ENCODE peak calls at places on chromosomes 4 and X, in six cellular contexts. H is lower leg skin, A is tibial nerve, C is NB4, X is heart left ventricle, M is suprapubic skin. Y is an unnamed sample.

GRCh38 chrX:48700951-48701653 is 4.6 kb downstream of the SUV39H1 start:
- DNase-seq in A (no peak), H (no peak), X (no peak), M (no peak), C (peak), Y (no peak)

GRCh38 chr4:37780444-37781133 is 45.9 kb upstream of the PGM2 start:
- DNase-seq in C (peak), M (no peak), H (no peak), A (peak), X (peak), Y (no peak)

GRCh38 chrX:19512961-19513360 is 2.3 kb downstream of the MAP3K15 start:
- DNase-seq in M (no peak), H (peak), C (no peak), X (no peak), A (no peak), Y (no peak)

GRCh38 chr4:137700751-137701150 is 168.5 kb upstream of the PCDH18 start:
- DNase-seq in M (no peak), C (no peak), A (no peak), H (no peak), X (no peak), Y (no peak)

GRCh38 chrX:13015536-13016236 is 28.7 kb downstream of the FAM9C start:
- DNase-seq in H (no peak), A (no peak), X (no peak), C (peak), M (no peak), Y (no peak)

GRCh38 chrX:17606211-17606610 is 131.1 kb upstream of the SCML1 start:
- DNase-seq in X (no peak), H (no peak), A (no peak), M (no peak), C (no peak), Y (no peak)

GRCh38 chr4:155426953-155427352 is 50.2 kb upstream of the MAP9 start:
- DNase-seq in C (no peak), A (no peak), X (no peak), H (no peak), M (no peak), Y (no peak)

GRCh38 chr4:106522839-106523238 is 154.3 kb upstream of the GIMD1 start:
- DNase-seq in H (no peak), A (no peak), X (no peak), C (no peak), M (no peak), Y (no peak)

GRCh38 chrX:15474058-15474457 is 19.1 kb downstream of the PIR start:
- DNase-seq in H (no peak), C (no peak), M (no peak), A (no peak), X (no peak), Y (no peak)

GRCh38 chr4:142817442-142817841 is 28.7 kb downstream of the INPP4B start:
- DNase-seq in A (peak), M (no peak), H (no peak), X (no peak), C (peak), Y (peak)

GRCh38 chrX:102129473-102129872 is 4.0 kb downstream of the TCEAL2 start:
- DNase-seq in X (no peak), H (no peak), A (no peak), M (no peak), C (peak), Y (no peak)

GRCh38 chrX:132594129-132594528 is 105.3 kb upstream of the MBNL3 start:
- DNase-seq in H (no peak), M (no peak), A (no peak), X (no peak), C (no peak), Y (no peak)

GRCh38 chr4:125187621-125188176 is 127.1 kb upstream of the FAT4 start:
- DNase-seq in M (no peak), X (peak), H (no peak), C (no peak), A (no peak), Y (no peak)

GRCh38 chrX:70133303-70134115 is at the start of gene IGBP1:
- DNase-seq in M (peak), H (peak), X (peak), A (peak), C (peak), Y (peak)
- TF ChIP-seq POLR2A in M (no peak), H (no peak), X (no peak), A (no peak), C (peak), Y (peak)

GRCh38 chrX:107712231-107713204 is 63.1 kb downstream of the TSC22D3 start:
- DNase-seq in H (peak), M (no peak), X (no peak), A (peak), C (no peak), Y (no peak)
- TF ChIP-seq POLR2A in H (no peak), M (no peak), X (no peak), A (no peak), C (no peak), Y (no peak)

DNA sequence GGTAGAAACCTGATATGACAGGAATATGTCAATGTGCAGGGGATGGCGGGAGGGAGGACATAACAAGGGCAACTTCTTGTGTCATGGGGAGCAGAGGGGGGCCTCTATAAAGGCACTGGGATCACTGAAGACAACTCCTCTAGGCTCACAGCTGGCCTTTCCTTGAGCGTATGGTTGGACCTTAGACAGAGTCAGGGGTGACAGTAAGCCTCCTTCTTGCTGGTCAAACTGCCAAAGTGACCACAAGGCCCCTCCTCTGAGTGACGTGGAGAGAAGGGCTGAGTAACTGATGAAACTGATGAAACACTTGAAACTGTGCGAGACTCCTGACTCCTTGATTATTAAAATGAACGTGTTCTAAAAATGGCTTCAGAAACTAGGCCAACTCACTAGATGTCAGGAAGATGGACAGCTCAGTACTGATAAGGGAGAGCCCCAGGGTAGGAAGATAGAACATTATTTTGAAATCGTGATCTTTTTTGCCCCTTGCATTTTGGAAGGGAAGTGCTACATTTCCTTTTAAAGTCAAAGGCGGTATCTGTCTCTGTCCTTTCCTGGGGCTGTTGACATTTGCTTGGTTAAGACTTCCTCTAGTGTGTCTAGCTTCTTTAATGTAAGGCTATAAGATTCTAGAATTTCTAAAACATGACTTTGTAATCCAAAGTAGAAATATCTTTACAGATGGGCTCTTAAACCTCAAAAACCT is 1.6 kb downstream of the RAB33A start:
- DNase-seq in A (peak), X (peak), H (peak), C (peak), M (no peak), Y (peak)
- TF ChIP-seq POLR2A in A (no peak), X (no peak), H (no peak), C (peak), M (no peak), Y (no peak)

DNA sequence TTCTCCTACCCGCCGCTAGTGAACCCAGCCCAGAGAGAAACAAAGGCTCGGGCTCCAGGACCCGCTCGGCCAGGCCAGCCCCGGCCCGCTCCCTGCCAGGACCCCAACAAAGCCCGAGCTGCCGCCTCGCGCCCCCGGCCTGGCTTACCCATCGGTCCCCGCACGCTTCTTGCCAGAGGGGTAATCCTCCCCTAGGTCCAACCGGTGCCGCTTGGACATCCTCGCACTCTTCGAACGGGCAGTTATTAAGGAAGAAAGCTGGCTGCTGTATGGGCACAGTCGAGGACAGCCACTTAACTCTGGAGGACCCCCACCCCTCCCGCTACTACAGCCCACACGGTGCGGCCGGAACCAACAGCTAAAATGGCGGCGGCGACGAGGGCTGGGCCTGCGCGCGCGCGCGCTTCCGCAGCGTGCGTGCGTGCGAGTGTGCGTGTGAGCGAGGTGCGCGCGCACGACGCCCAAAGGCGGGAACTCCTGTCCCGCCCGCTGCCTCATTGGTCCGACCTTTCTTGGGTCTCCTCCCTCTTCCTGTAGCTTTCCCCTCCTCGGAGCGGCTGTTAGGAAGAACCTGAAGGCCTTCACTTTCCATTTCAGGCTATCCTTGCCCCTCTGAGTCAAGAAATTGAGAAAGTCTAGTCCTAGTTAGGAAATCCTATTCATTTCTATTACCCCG is at the start of gene DHX15:
- DNase-seq in M (peak), A (peak), H (peak), X (peak), C (peak), Y (peak)
- TF ChIP-seq POLR2A in M (peak), A (peak), H (no peak), X (no peak), C (peak), Y (peak)

GRCh38 chrX:139932901-139933796 is at the start of gene ATP11C:
- DNase-seq in M (peak), H (peak), A (peak), C (peak), X (peak), Y (peak)
- TF ChIP-seq POLR2A in M (peak), H (no peak), A (peak), C (peak), X (no peak), Y (peak)

DNA sequence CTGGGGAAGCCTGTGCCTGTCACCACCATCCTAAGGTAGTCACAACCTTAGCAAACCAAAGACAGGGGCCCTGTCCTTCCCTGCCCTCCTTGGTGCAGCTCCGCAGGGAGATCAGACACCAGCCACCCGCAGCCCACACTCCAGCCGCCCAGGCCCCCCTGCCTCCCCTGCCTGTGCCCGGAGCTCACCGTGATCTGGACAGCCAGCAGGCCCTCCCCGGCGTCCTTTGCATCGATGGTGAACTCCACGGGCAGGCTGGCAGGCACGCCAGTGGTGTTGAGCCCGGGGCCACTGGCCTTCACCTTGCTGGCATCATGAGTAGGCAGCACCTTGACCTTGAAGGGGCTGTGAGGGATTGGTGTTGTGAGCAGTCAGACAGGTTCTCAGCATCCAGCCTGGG is 16.4 kb downstream of the FLNA start:
- DNase-seq in C (no peak), M (no peak), H (no peak), X (no peak), A (no peak), Y (no peak)
- TF ChIP-seq POLR2A in C (no peak), M (no peak), H (no peak), X (no peak), A (no peak), Y (no peak)

DNA sequence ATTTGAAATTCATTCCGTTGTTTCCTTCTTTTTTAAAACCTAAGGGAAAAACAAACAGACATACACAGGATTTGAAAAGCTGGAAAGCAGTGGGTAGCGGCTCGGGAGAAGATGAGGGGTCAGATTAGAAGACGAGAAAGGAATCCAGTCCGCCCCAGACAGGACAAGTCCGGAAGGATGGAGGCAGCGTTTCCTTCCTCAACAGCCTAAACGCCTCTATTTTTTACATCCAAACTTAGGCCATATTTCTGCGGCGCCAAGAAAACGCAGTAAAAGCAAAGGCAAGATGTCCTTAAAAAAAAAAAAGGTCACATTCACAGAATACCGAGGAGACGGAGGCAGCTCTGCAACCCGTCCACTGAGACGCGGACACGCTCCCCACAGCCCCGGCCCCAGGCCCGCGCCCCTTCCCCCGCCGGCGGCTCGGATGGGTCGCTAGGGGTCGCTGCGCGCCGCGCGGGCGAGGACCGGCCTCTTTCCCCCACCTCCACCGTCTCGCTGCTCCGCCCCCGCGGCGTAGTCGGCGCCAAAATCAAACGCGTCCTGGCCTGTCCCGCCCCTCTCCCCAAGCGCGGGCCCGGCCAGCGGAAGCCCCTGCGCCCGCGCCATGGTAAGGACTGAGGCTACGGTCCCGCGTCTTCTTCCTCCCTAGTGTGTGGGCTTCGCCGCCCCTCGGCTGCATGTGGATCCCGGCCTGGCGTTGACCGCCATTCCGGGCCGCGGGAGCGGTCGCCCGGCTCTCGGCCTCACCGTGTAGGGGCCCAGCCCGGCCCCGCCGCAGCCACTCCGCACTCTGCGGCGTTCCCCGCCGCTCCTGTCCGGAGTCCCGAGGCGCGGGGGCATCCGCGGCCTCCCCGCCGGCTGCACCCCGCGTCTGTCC is at the start of gene MND1:
- DNase-seq in A (peak), H (peak), C (peak), X (peak), M (peak), Y (peak)
- TF ChIP-seq POLR2A in A (no peak), H (no peak), C (peak), X (no peak), M (no peak), Y (peak)

DNA sequence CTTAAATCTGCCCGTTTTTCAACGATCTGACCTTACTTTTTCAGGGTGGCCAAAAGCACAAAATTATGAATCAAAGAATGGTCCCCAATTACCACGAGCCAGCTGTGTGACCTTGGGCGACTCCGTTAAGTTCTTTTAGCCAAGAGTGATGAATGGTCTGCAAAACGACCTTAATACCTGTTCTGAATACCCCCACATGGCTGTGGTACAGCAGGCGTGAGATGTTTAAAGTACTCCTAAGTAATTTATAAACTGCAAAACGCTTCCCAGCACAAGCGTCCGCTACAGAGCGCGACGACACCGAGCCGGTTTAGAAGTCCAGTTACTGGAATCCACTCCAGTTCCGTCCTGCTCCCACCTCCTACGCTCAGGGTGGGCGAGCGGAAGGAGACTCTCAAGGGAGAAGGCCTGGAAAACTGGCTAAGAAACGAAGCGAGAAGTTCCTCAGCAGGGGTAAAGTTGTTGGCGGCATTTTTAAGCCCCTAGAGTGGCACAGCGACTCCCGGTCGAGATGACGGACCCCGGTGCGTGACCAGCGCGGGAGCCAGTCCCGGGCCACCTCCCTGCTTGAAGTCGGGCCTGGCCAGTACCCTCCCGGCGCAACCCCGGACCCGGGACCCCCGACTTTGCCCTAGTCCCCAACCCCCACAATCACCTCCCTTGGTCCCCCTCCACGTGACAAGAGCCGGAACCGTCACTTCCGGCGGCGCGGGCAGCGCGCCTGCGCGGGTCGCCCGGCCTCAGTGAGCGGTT is 696 bp upstream of the BMP2K start:
- DNase-seq in X (peak), A (peak), H (peak), M (peak), C (peak), Y (peak)
- TF ChIP-seq POLR2A in X (no peak), A (peak), H (no peak), M (peak), C (peak), Y (no peak)

GRCh38 chr4:17494258-17494657 is 17.6 kb downstream of the QDPR start:
- DNase-seq in A (no peak), M (no peak), H (peak), X (no peak), C (peak), Y (peak)

GRCh38 chr4:17500574-17500973 is 11.3 kb downstream of the QDPR start:
- DNase-seq in A (no peak), M (no peak), X (no peak), H (no peak), C (no peak), Y (no peak)

GRCh38 chr4:17494833-17495232 is 17.1 kb downstream of the QDPR start:
- DNase-seq in A (no peak), X (no peak), H (peak), C (no peak), M (no peak), Y (no peak)

GRCh38 chr4:17493629-17494028 is 18.3 kb downstream of the QDPR start:
- DNase-seq in X (no peak), H (peak), A (no peak), C (no peak), M (no peak), Y (no peak)

GRCh38 chr4:17497890-17498523 is 13.9 kb downstream of the QDPR start:
- DNase-seq in A (no peak), X (no peak), H (no peak), M (no peak), C (peak), Y (no peak)
- TF ChIP-seq POLR2A in A (no peak), X (no peak), H (no peak), M (no peak), C (no peak), Y (no peak)

DNA sequence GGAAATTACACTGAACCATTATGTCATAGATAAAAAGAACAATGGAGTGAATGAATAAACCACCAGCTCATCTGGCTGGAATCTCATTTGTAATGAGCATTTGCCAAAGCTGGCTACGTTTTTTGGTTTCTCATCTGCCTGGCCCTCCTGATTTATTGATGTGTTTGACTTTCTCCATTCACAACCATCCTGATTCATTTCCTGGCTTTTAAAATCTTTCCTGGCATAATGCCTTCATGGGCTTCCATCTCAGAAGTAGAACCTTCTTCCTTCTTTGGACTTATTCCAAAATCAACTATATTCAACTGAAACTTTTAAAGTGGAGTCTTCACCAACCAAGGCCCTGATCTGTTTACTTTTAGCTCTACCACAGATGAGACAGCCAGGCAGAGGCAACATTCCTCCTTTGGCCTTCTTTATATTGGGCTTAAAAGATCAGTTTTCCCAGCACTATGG is 36.0 kb upstream of the ARSJ start:
- DNase-seq in C (no peak), A (no peak), H (no peak), X (no peak), M (no peak), Y (peak)
- TF ChIP-seq POLR2A in C (no peak), A (no peak), H (no peak), X (no peak), M (no peak), Y (no peak)

Y was measured in H54.